ENCODE peak calls at places on chromosomes 3 and 15, in ten cellular contexts. L is BJ; Z is BE2C; T is psoas muscle; C is ovary; O is GM23248; A is adrenal gland; M is right cardiac atrium; N is effector memory CD4-positive, alpha-beta T cell; F is transverse colon. G is an unnamed sample. For H3K27me3, the result is how much of the 10 kb centered on the place peaks cover.

GRCh38 chr15:101499863-101500713 is 10.6 kb upstream of the PCSK6 start:
- DNase-seq in N (no peak), Z (no peak), M (peak), C (no peak), A (peak), O (peak), T (peak), F (peak), L (no peak), G (peak)

GRCh38 chr3:17044844-17045243 is 160.1 kb downstream of the PLCL2 start:
- DNase-seq in O (no peak), F (no peak), L (no peak), C (no peak), Z (no peak), A (no peak), N (no peak), T (no peak), M (no peak), G (no peak)

GRCh38 chr3:190519886-190520285 is 6.0 kb downstream of the IL1RAP start:
- DNase-seq in A (no peak), M (no peak), C (no peak), Z (no peak), O (peak), N (no peak), F (no peak), L (no peak), T (no peak), G (no peak)

GRCh38 chr15:73305331-73306211 is 63.2 kb downstream of the HCN4 start:
- DNase-seq in A (peak), L (no peak), F (peak), N (no peak), Z (peak), C (no peak), M (no peak), O (peak), T (no peak), G (peak)

GRCh38 chr15:99324082-99324620 is 72.9 kb downstream of the LRRC28 start:
- DNase-seq in F (no peak), T (no peak), N (no peak), O (peak), C (no peak), M (no peak), A (no peak), Z (no peak), L (peak), G (no peak)

GRCh38 chr3:155202626-155203025 is 90.9 kb downstream of the STRIT1 start:
- DNase-seq in Z (no peak), M (no peak), A (no peak), L (peak), O (peak), T (no peak), C (no peak), F (no peak), N (no peak), G (no peak)

GRCh38 chr3:113747719-113748046 is 848 bp downstream of the ATP6V1A start:
- DNase-seq in Z (no peak), A (no peak), O (peak), C (no peak), T (no peak), F (no peak), M (no peak), L (no peak), N (no peak), G (no peak)

GRCh38 chr3:178685591-178685906 is 149.3 kb downstream of the KCNMB2 start:
- DNase-seq in L (no peak), M (no peak), F (no peak), O (no peak), A (no peak), C (no peak), Z (no peak), N (no peak), T (no peak), G (no peak)

GRCh38 chr15:94576889-94577533 is 345.6 kb downstream of the MCTP2 start:
- DNase-seq in A (no peak), N (no peak), Z (peak), M (peak), T (no peak), F (peak), O (peak), C (no peak), L (no peak), G (peak)

GRCh38 chr3:130539005-130539404 is 22.0 kb downstream of the COL6A6 start:
- DNase-seq in A (peak), M (no peak), T (no peak), O (peak), C (no peak), F (peak), Z (peak), N (no peak), L (no peak), G (peak)

GRCh38 chr3:193975072-193975535 is 160.8 kb upstream of the HES1 start:
- DNase-seq in C (peak), Z (no peak), A (no peak), O (no peak), T (no peak), N (no peak), M (no peak), F (no peak), L (no peak), G (peak)

GRCh38 chr3:136937886-136938285 is 19.9 kb upstream of the IL20RB start:
- DNase-seq in O (no peak), A (no peak), F (no peak), M (no peak), L (no peak), T (no peak), N (no peak), C (no peak), Z (no peak), G (no peak)

GRCh38 chr15:74430510-74430951 is 3.2 kb downstream of the SEMA7A start:
- DNase-seq in L (no peak), A (no peak), C (peak), M (peak), Z (no peak), O (peak), F (no peak), N (no peak), T (peak), G (no peak)

GRCh38 chr15:57600197-57600596 is 8.5 kb downstream of the MYZAP start:
- DNase-seq in L (no peak), C (no peak), N (no peak), A (no peak), O (no peak), F (no peak), T (no peak), M (no peak), Z (no peak), G (no peak)

GRCh38 chr15:65827065-65827464 is 35.0 kb upstream of the DENND4A start:
- DNase-seq in N (no peak), A (no peak), C (no peak), T (no peak), L (no peak), M (no peak), F (no peak), Z (no peak), O (no peak), G (no peak)

GRCh38 chr15:50884583-50884982 is 23.9 kb upstream of the AP4E1 start:
- DNase-seq in O (peak), T (no peak), C (no peak), F (no peak), A (no peak), L (peak), N (no peak), M (no peak), Z (no peak), G (no peak)

GRCh38 chr3:59262076-59262498 is 212.3 kb upstream of the CFAP20DC start:
- DNase-seq in L (no peak), Z (no peak), C (no peak), M (no peak), O (no peak), F (no peak), N (no peak), A (no peak), T (no peak), G (no peak)

GRCh38 chr3:197027151-197027895 is 2.3 kb downstream of the MELTF start:
- DNase-seq in T (no peak), Z (peak), O (peak), M (no peak), A (no peak), C (no peak), F (no peak), N (no peak), L (no peak), G (peak)

GRCh38 chr15:73993211-73993994 is 1.1 kb upstream of the PML start:
- DNase-seq in A (no peak), L (no peak), C (no peak), T (no peak), M (no peak), O (no peak), F (no peak), Z (no peak), N (no peak), G (no peak)

GRCh38 chr3:184656991-184657669 is 54.7 kb downstream of the MAGEF1 start:
- DNase-seq in C (no peak), Z (no peak), T (no peak), M (no peak), L (peak), A (no peak), O (peak), N (no peak), F (no peak), G (peak)

GRCh38 chr15:81419304-81419943 is 45.4 kb upstream of the TMC3 start:
- DNase-seq in O (no peak), C (no peak), M (no peak), A (no peak), L (no peak), Z (no peak), F (no peak), N (no peak), T (no peak), G (peak)

GRCh38 chr3:180382781-180383180 is 219.2 kb upstream of the TTC14 start:
- DNase-seq in N (no peak), M (no peak), F (no peak), L (no peak), Z (no peak), A (no peak), T (no peak), C (no peak), O (no peak), G (peak)

GRCh38 chr3:175001091-175001490 is 142.0 kb downstream of the NAALADL2 start:
- DNase-seq in F (no peak), L (no peak), M (no peak), N (no peak), Z (no peak), A (no peak), O (peak), C (no peak), T (no peak), G (no peak)

GRCh38 chr3:192875971-192876565 is 41.6 kb downstream of the MB21D2 start:
- DNase-seq in O (peak), M (no peak), Z (no peak), A (no peak), L (no peak), N (no peak), T (no peak), F (no peak), C (no peak), G (no peak)

GRCh38 chr3:141431411-141432378 is 55.1 kb upstream of the RASA2 start:
- DNase-seq in L (no peak), T (no peak), A (no peak), M (no peak), Z (peak), O (no peak), F (no peak), C (no peak), N (no peak), G (no peak)

GRCh38 chr15:48754011-48754410 is 56.9 kb downstream of the CEP152 start:
- DNase-seq in M (no peak), T (no peak), N (no peak), L (peak), A (no peak), Z (no peak), O (peak), F (no peak), C (no peak), G (no peak)

GRCh38 chr3:1600700-1601418 is 497.8 kb upstream of the CNTN4 start:
- DNase-seq in F (no peak), L (no peak), Z (no peak), T (no peak), C (no peak), M (peak), N (no peak), O (no peak), A (no peak), G (no peak)

GRCh38 chr3:30631237-30631961 is 25.0 kb downstream of the TGFBR2 start:
- DNase-seq in T (no peak), O (peak), A (peak), N (no peak), M (no peak), F (no peak), C (no peak), Z (no peak), L (no peak), G (no peak)

GRCh38 chr15:92810418-92811138 is 89.5 kb upstream of the CHD2 start:
- DNase-seq in O (peak), A (peak), Z (peak), C (peak), M (peak), T (peak), L (no peak), F (peak), N (no peak), G (peak)
- H3K4me3 ChIP-seq in O (no peak), A (peak), Z (peak), C (peak), M (peak), T (peak), L (peak), F (peak), N (peak), G (peak)

GRCh38 chr3:13508496-13508895 is 28.4 kb downstream of the HDAC11 start:
- DNase-seq in L (no peak), M (peak), N (no peak), Z (no peak), A (no peak), C (no peak), F (no peak), T (peak), O (no peak), G (peak)

GRCh38 chr3:13506239-13506638 is 26.1 kb downstream of the HDAC11 start:
- DNase-seq in A (no peak), Z (no peak), L (no peak), M (no peak), O (no peak), C (no peak), N (no peak), F (no peak), T (no peak), G (no peak)

GRCh38 chr3:13506680-13507079 is 26.6 kb downstream of the HDAC11 start:
- DNase-seq in Z (no peak), M (peak), F (no peak), T (peak), C (no peak), L (no peak), O (no peak), N (no peak), A (no peak), G (no peak)

GRCh38 chr3:13507791-13508339 is 27.8 kb downstream of the HDAC11 start:
- DNase-seq in C (no peak), Z (peak), M (peak), F (no peak), L (no peak), O (peak), A (no peak), N (no peak), T (peak), G (peak)

DNA sequence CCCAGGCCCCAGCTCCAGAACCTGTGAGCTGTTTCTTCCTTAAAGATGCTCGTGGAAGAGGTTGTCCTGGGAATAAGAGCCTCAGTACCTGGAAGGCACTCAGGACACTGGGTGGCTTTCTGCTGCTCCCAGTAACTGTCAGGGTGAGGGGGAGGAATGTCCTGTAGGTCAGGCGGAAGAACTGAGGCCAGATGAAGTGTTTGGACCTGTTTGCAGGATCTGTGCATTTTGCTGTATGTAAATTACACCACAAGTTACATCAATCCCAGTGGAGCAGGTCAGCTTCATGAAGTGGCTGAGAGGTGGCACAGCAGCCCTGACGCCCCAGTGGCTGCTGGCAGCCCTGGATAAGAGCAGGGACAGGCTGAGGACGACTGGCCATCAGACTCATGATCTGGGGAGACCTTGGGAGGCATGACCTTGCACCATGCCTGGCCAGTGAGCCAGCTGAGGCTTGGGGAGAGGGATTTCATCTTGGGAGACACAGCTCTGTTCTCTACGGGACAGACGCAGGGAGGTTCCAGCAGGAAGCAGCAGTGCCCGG is 27.2 kb downstream of the HDAC11 start:
- DNase-seq in F (no peak), T (no peak), L (no peak), Z (no peak), A (peak), O (peak), C (no peak), N (no peak), M (no peak), G (peak)
- H3K27me3 ChIP-seq in F (under half), T (under half), L (under half), Z (under half), A (under half), O (under half), C (under half), N (under half), M (under half), G (under half)

DNA sequence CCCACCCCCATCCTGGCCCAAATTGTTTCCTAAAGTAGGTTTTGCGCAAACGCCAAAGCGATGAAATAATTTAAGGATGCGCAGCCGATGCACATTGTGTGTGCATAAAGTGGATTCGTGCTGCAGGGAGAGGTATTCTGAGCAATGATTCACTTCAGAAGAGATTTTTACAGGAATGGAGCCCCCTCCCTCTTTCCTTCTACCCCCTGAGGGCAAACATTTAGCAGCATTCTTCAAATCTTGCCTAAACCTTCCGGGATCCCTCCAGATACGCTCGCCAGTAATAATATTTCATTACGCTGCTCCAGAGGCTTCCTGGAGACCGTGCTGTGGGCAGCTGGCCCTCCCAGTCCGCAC is 14.6 kb downstream of the ZIC4 start:
- DNase-seq in A (no peak), N (no peak), T (no peak), C (no peak), L (peak), Z (no peak), F (no peak), M (no peak), O (no peak), G (no peak)
- H3K4me3 ChIP-seq in A (no peak), N (no peak), T (peak), C (no peak), L (peak), Z (peak), F (no peak), M (peak), O (peak), G (peak)

DNA sequence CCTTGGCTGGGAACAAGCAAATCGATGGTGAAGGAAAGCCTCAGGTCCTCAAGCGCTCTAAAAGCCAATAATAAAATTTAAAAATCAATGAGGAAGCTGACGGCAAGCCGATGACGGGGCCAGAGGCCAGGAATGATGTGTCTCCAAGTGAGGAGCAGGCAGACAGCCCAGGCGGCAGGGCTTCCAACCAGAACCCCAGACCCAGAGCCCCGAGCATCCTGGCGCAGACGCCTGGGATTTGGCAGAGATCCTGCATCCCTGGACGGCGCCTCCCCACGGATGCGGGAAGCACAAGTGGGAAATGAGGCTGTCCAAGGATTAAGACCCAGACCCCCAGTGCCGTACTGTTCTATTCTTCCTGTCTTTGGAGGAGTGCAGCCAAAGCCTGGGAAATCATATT is 123.1 kb upstream of the PROK2 start:
- DNase-seq in F (no peak), Z (peak), C (no peak), L (no peak), T (no peak), A (no peak), O (peak), M (peak), N (no peak), G (no peak)
- H3K27me3 ChIP-seq in F (under half), Z (under half), C (under half), L (under half), T (under half), A (under half), O (under half), M (under half), N (under half), G (under half)

DNA sequence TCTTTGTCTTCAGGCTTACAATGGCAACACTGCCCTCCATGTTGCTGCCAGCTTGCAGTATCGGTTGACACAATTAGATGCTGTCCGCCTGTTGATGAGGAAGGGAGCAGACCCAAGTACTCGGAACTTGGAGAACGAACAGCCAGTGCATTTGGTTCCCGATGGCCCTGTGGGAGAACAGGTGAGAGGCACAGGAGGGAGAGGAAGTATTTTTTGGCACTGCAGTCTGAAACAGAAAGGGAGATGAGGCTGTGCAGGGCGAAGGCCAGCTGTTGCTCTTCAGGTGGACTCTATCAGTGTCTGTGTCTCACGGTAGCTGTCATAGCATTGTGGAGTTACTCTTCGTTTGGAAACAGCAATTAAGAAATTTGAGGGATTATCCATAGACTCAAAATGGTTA is 8.0 kb downstream of the NFKBIZ start:
- DNase-seq in F (no peak), T (no peak), O (no peak), M (no peak), L (no peak), C (no peak), N (no peak), Z (no peak), A (no peak), G (no peak)
- H3K4me3 ChIP-seq in F (no peak), T (no peak), O (no peak), M (no peak), L (no peak), C (no peak), N (no peak), Z (no peak), A (no peak), G (no peak)

GRCh38 chr15:70133781-70134180 is 36.1 kb upstream of the TLE3 start:
- DNase-seq in Z (no peak), C (no peak), T (no peak), L (no peak), A (no peak), O (no peak), N (no peak), M (no peak), F (no peak), G (no peak)
- H3K27me3 ChIP-seq in Z (under half), C (under half), T (under half), L (under half), A (under half), O (under half), N (under half), M (under half), F (under half), G (under half)

GRCh38 chr3:183518446-183519185 is 36.9 kb downstream of the KLHL6 start:
- DNase-seq in N (no peak), Z (no peak), L (no peak), O (peak), A (no peak), M (no peak), C (no peak), T (no peak), F (no peak), G (peak)
- H3K4me3 ChIP-seq in N (no peak), Z (no peak), L (no peak), O (no peak), A (no peak), M (no peak), C (no peak), T (no peak), F (no peak), G (no peak)

G was measured in H7.